ENCODE peak calls at places on chromosome 5, in nine cellular contexts. G is foreskin fibroblast; E is RCC 7860; L is NCI-H2171 treated with DMSO at 0.1 percent for 48 hours; K is A549; J is germinal center; Q is EL; Y is effector CD4-positive, alpha-beta T cell; T is H4. C is an unnamed sample.

GRCh38 chr5:67154518-67155206 is 41.9 kb downstream of the CD180 start:
- DNase-seq in G (no peak), E (no peak), L (no peak), K (no peak), J (no peak), Q (no peak), Y (no peak), T (no peak), C (no peak)

GRCh38 chr5:174343826-174344225 is 298.3 kb downstream of the NSG2 start:
- DNase-seq in G (no peak), E (no peak), L (no peak), K (no peak), J (no peak), Q (no peak), Y (no peak), T (no peak), C (no peak)

GRCh38 chr5:119666542-119666941 is 37.2 kb downstream of the FAM170A start:
- DNase-seq in G (no peak), E (no peak), L (no peak), K (no peak), J (no peak), Q (no peak), Y (no peak), T (no peak), C (no peak)

GRCh38 chr5:431711-432050 is 11.3 kb upstream of the EXOC3 start:
- DNase-seq in G (no peak), E (no peak), L (no peak), K (no peak), J (no peak), Q (no peak), Y (no peak), T (no peak), C (no peak)

GRCh38 chr5:483011-483410 is 40.0 kb downstream of the EXOC3 start:
- DNase-seq in G (no peak), E (no peak), L (no peak), K (no peak), J (no peak), Q (no peak), Y (no peak), T (no peak), C (no peak)

GRCh38 chr5:27267209-27267824 is 228.9 kb upstream of the CDH9 start:
- DNase-seq in G (no peak), E (no peak), L (no peak), K (no peak), J (no peak), Q (no peak), Y (no peak), T (no peak), C (no peak)

GRCh38 chr5:105882956-105883481 is 1787.7 kb downstream of the EFNA5 start:
- DNase-seq in G (no peak), E (no peak), L (no peak), K (no peak), J (no peak), Q (no peak), Y (no peak), T (no peak), C (no peak)

GRCh38 chr5:133423618-133424282 is 188.6 kb downstream of the FSTL4 start:
- DNase-seq in G (peak), E (peak), L (no peak), K (peak), J (peak), Q (peak), Y (peak), T (peak), C (no peak)

GRCh38 chr5:177996660-177997318 is 747 bp upstream of the PROP1 start:
- DNase-seq in G (no peak), E (no peak), L (no peak), K (no peak), J (no peak), Q (no peak), Y (no peak), T (no peak), C (no peak)

GRCh38 chr5:56323505-56323904 is 90.4 kb upstream of the ANKRD55 start:
- DNase-seq in G (peak), E (peak), L (no peak), K (peak), J (no peak), Q (peak), Y (no peak), T (peak), C (no peak)

GRCh38 chr5:127004721-127005120 is 25.6 kb downstream of the MARCHF3 start:
- DNase-seq in G (no peak), E (no peak), L (no peak), K (no peak), J (no peak), Q (no peak), Y (no peak), T (no peak), C (no peak)

GRCh38 chr5:859391-859790 is 8.6 kb upstream of the ZDHHC11 start:
- DNase-seq in G (no peak), E (no peak), L (no peak), K (no peak), J (no peak), Q (no peak), Y (no peak), T (no peak), C (no peak)

GRCh38 chr5:142736247-142736632 is 33.9 kb upstream of the ARHGAP26 start:
- DNase-seq in G (no peak), E (no peak), L (no peak), K (no peak), J (no peak), Q (no peak), Y (no peak), T (no peak), C (no peak)

GRCh38 chr5:113090336-113091106 is 113.9 kb downstream of the DCP2 start:
- DNase-seq in G (no peak), E (no peak), L (no peak), K (no peak), J (no peak), Q (peak), Y (no peak), T (no peak), C (no peak)